ENCODE peak calls at places on chromosomes 4 and X, in ten cellular contexts. Q, U, G, B, A, Y, F, E, H and I are unnamed samples.

GRCh38 chr4:119559044-119559647 is 69.5 kb downstream of the PDE5A start:
- DNase-seq in G (no peak), Q (no peak), B (no peak), U (no peak), Y (peak; percentile 55), F (peak; percentile 39), E (no peak), A (peak; percentile 78), H (no peak), I (peak; percentile 20)

GRCh38 chr4:6987566-6987920 is 55.6 kb upstream of the TADA2B start:
- DNase-seq in E (no peak), A (no peak), F (no peak), H (no peak), U (no peak), G (no peak), Q (peak; percentile 20), B (no peak), Y (peak; percentile 35), I (no peak)

GRCh38 chr4:176277162-176277904 is 8.3 kb upstream of the ASB5 start:
- DNase-seq in G (no peak), B (peak; percentile 40), U (peak; percentile 49), Q (peak; percentile 18), Y (peak; percentile 61), A (peak; percentile 74), F (peak; percentile 68), E (no peak), H (peak; percentile 18), I (peak; percentile 31)

GRCh38 chr4:114879916-114880315 is 233.5 kb downstream of the NDST4 start:
- DNase-seq in A (no peak), Q (no peak), H (no peak), F (peak; percentile 89), U (no peak), E (no peak), B (no peak), G (no peak), Y (no peak), I (no peak)

GRCh38 chr4:126777649-126778048 is 855.1 kb upstream of the INTU start:
- DNase-seq in Q (no peak), F (no peak), Y (peak; percentile 80), E (no peak), B (no peak), G (no peak), U (no peak), A (peak; percentile 51), H (no peak), I (no peak)

GRCh38 chr4:62899607-62900364 is 1509.5 kb downstream of the TECRL start:
- DNase-seq in A (no peak), U (no peak), Q (no peak), H (no peak), F (no peak), Y (no peak), B (no peak), E (no peak), G (no peak), I (no peak)

GRCh38 chr4:186832906-186833305 is 109.2 kb upstream of the FAT1 start:
- DNase-seq in U (no peak), E (no peak), A (peak; percentile 35), G (no peak), Q (no peak), B (no peak), F (no peak), H (no peak), Y (no peak), I (peak; percentile 67)

GRCh38 chrX:106300239-106300638 is 132.1 kb downstream of the PWWP3B start:
- DNase-seq in A (no peak), E (no peak), U (no peak), B (no peak), G (no peak), Q (no peak), F (no peak), Y (no peak), H (no peak), I (peak; percentile 57)

GRCh38 chrX:118717703-118718391 is 9.6 kb upstream of the IL13RA1 start:
- DNase-seq in E (no peak), Q (no peak), A (no peak), U (no peak), Y (no peak), G (no peak), F (no peak), B (no peak), H (no peak), I (no peak)

GRCh38 chrX:94942603-94943002 is 1268.6 kb downstream of the FAM133A start:
- DNase-seq in F (no peak), B (no peak), E (no peak), Q (no peak), H (no peak), U (no peak), G (no peak), Y (no peak), A (no peak), I (no peak)

GRCh38 chr4:36168127-36168898 is 76.0 kb downstream of the ARAP2 start:
- DNase-seq in G (no peak), A (no peak), Q (no peak), Y (no peak), U (no peak), H (no peak), E (no peak), B (no peak), F (no peak), I (no peak)

GRCh38 chr4:16794816-16795445 is 103.5 kb downstream of the LDB2 start:
- DNase-seq in Q (peak; percentile 68), E (peak; percentile 48), G (no peak), B (no peak), H (peak; percentile 49), A (peak; percentile 72), F (no peak), U (peak; percentile 92), Y (peak; percentile 66), I (peak; percentile 3)

GRCh38 chr4:37644962-37645361 is 41.2 kb downstream of the RELL1 start:
- DNase-seq in H (no peak), E (no peak), B (no peak), A (peak; percentile 42), U (peak; percentile 85), G (no peak), Q (no peak), Y (peak; percentile 71), F (no peak), I (no peak)

GRCh38 chr4:3845744-3846429 is 79.7 kb downstream of the ADRA2C start:
- DNase-seq in H (no peak), A (no peak), F (no peak), Y (no peak), E (no peak), Q (no peak), B (no peak), G (no peak), U (no peak), I (no peak)

GRCh38 chr4:100189820-100190642 is at the start of gene DDIT4L:
- DNase-seq in U (no peak), A (peak; percentile 56), Y (peak; percentile 53), E (no peak), H (peak; percentile 49), F (no peak), Q (peak; percentile 8), B (peak; percentile 69), G (no peak), I (peak; percentile 3)

GRCh38 chr4:186676531-186677158 is 47.0 kb downstream of the FAT1 start:
- DNase-seq in E (no peak), Q (no peak), B (no peak), Y (peak; percentile 86), F (no peak), U (no peak), A (peak; percentile 81), G (no peak), H (no peak), I (peak; percentile 90)

GRCh38 chr4:138870739-138871633 is 144.6 kb upstream of the NOCT start:
- DNase-seq in G (no peak), Q (peak; percentile 82), H (peak; percentile 56), U (peak; percentile 66), E (peak; percentile 70), F (peak; percentile 92), Y (peak; percentile 72), B (peak; percentile 20), A (peak; percentile 80), I (peak; percentile 45)

GRCh38 chrX:106898462-106898861 is 4.7 kb downstream of the RIPPLY1 start:
- DNase-seq in H (no peak), U (no peak), Y (peak; percentile 57), F (peak; percentile 59), B (no peak), Q (no peak), A (peak; percentile 71), G (no peak), E (no peak), I (no peak)

GRCh38 chr4:8205241-8205707 is 6.2 kb downstream of the SH3TC1 start:
- DNase-seq in B (no peak), H (no peak), F (no peak), Y (no peak), Q (no peak), U (no peak), G (no peak), E (no peak), A (peak; percentile 70), I (peak; percentile 73)

GRCh38 chr4:167031534-167032156 is 202.6 kb downstream of the SPOCK3 start:
- DNase-seq in B (no peak), F (no peak), Y (peak; percentile 3), U (no peak), E (no peak), G (no peak), A (peak; percentile 32), H (no peak), Q (no peak), I (no peak)

GRCh38 chrX:49761481-49761880 is 65.7 kb upstream of the PAGE1 start:
- DNase-seq in Q (no peak), U (no peak), E (no peak), B (no peak), H (no peak), A (peak; percentile 16), Y (peak; percentile 0), G (no peak), F (peak; percentile 12), I (no peak)

GRCh38 chrX:129634541-129634940 is 20.2 kb downstream of the APLN start:
- DNase-seq in F (peak; percentile 12), Q (peak; percentile 46), Y (no peak), A (no peak), E (peak; percentile 62), G (no peak), U (no peak), B (no peak), H (no peak), I (no peak)

GRCh38 chr4:3026531-3026930 is 47.8 kb downstream of the HTT-AS start:
- DNase-seq in E (no peak), F (no peak), Y (no peak), Q (no peak), A (no peak), G (no peak), H (no peak), B (no peak), U (no peak), I (no peak)

GRCh38 chrX:140034916-140035315 is 69.6 kb upstream of the CXorf66 start:
- DNase-seq in Y (peak; percentile 0), E (no peak), Q (no peak), A (peak; percentile 0), B (no peak), G (no peak), F (no peak), H (no peak), U (no peak), I (no peak)

GRCh38 chrX:118730500-118731247 is 3.3 kb downstream of the IL13RA1 start:
- DNase-seq in G (no peak), H (no peak), B (no peak), U (no peak), Y (peak; percentile 64), F (no peak), Q (no peak), A (peak; percentile 82), E (no peak), I (peak; percentile 16)

GRCh38 chr4:169852481-169852880 is 94.7 kb upstream of the HPF1 start:
- DNase-seq in Y (no peak), G (no peak), F (no peak), E (no peak), U (no peak), Q (no peak), H (no peak), B (no peak), A (no peak), I (no peak)

GRCh38 chr4:37068580-37068979 is 176.0 kb upstream of the NWD2 start:
- DNase-seq in Q (no peak), A (no peak), G (no peak), U (no peak), H (no peak), F (no peak), Y (no peak), E (no peak), B (no peak), I (no peak)

GRCh38 chr4:5747746-5748365 is 36.9 kb downstream of the EVC start:
- DNase-seq in B (no peak), U (no peak), E (no peak), Q (no peak), H (no peak), G (no peak), Y (peak; percentile 92), A (peak; percentile 95), F (no peak), I (peak; percentile 90)